ENCODE peak calls at places on chromosomes 5 and 9, in four cellular contexts. M is HCT116, I is GM12878, V is Panc1. C is an unnamed sample.

GRCh38 chr5:73067213-73067612 is 53.2 kb upstream of the TMEM171 start:
- DNase-seq in M (no peak), V (no peak), I (no peak), C (no peak)

GRCh38 chr9:97388721-97389238 is 23.1 kb upstream of the TDRD7 start:
- DNase-seq in V (no peak), M (no peak), I (peak; percentile 60), C (no peak)

GRCh38 chr9:69834056-69834455 is 13.4 kb downstream of the CFAP95 start:
- DNase-seq in V (no peak), I (no peak), M (no peak), C (no peak)

GRCh38 chr5:132777209-132778069 is at the start of gene SEPTIN8:
- DNase-seq in M (no peak), I (no peak), V (no peak), C (peak; percentile 87)

GRCh38 chr9:69157751-69158466 is 16.2 kb upstream of the TJP2 start:
- DNase-seq in I (no peak), M (no peak), V (no peak), C (no peak)

GRCh38 chr5:130796032-130796431 is 369.0 kb downstream of the HINT1 start:
- DNase-seq in M (no peak), V (no peak), I (no peak), C (no peak)

GRCh38 chr5:96344678-96345612 is 88.1 kb downstream of the PCSK1 start:
- DNase-seq in V (peak; percentile 79), I (peak; percentile 59), M (peak; percentile 54), C (peak; percentile 17)

GRCh38 chr9:79432485-79432884 is 139.3 kb upstream of the TLE4 start:
- DNase-seq in M (no peak), I (no peak), V (no peak), C (no peak)

GRCh38 chr9:21789541-21790037 is 12.8 kb upstream of the MTAP start:
- DNase-seq in V (peak; percentile 75), M (peak; percentile 92), I (peak; percentile 40), C (no peak)

GRCh38 chr5:39009280-39009679 is 64.9 kb downstream of the RICTOR start:
- DNase-seq in I (no peak), M (no peak), V (no peak), C (no peak)

GRCh38 chr9:113222482-113222841 is 1.1 kb downstream of the SLC31A1 start:
- DNase-seq in M (no peak), I (no peak), V (no peak), C (peak; percentile 77)

GRCh38 chr9:85892406-85892805 is 48.5 kb upstream of the NAA35 start:
- DNase-seq in I (no peak), V (no peak), M (no peak), C (no peak)

GRCh38 chr9:126523621-126524111 is 90.1 kb upstream of the LMX1B start:
- DNase-seq in M (no peak), I (no peak), V (no peak), C (no peak)

GRCh38 chr9:8365466-8366160 is 566.0 kb upstream of the DMAC1 start:
- DNase-seq in V (no peak), M (no peak), I (no peak), C (no peak)

GRCh38 chr5:132641241-132641723 is 16.7 kb upstream of the IL13 start:
- DNase-seq in M (no peak), I (no peak), V (no peak), C (no peak)

GRCh38 chr9:100020121-100020780 is 78.5 kb downstream of the ERP44 start:
- DNase-seq in M (no peak), V (no peak), I (no peak), C (no peak)

GRCh38 chr5:74877624-74878304 is 11.6 kb upstream of the FAM169A start:
- DNase-seq in V (no peak), M (no peak), I (no peak), C (no peak)

GRCh38 chr9:4669890-4670289 is 3.6 kb upstream of the SPATA6L start:
- DNase-seq in V (no peak), M (no peak), I (no peak), C (no peak)

GRCh38 chr5:135578685-135579341 is at the start of gene CXCL14:
- DNase-seq in M (no peak), V (no peak), I (no peak), C (no peak)

GRCh38 chr5:136137497-136138220 is 5.0 kb downstream of the SMAD5 start:
- DNase-seq in I (no peak), V (no peak), M (no peak), C (no peak)

GRCh38 chr5:135271533-135272310 is 127.3 kb downstream of the MACROH2A1 start:
- DNase-seq in M (no peak), V (no peak), I (no peak), C (peak; percentile 96)

GRCh38 chr5:9670371-9670770 is 40.2 kb upstream of the TAS2R1 start:
- DNase-seq in V (no peak), M (no peak), I (no peak), C (no peak)

GRCh38 chr5:80109549-80110478 is 74.7 kb downstream of the THBS4 start:
- DNase-seq in M (no peak), V (no peak), I (peak; percentile 52), C (no peak)

GRCh38 chr9:93713716-93714115 is 137.3 kb downstream of the PHF2 start:
- DNase-seq in I (no peak), M (no peak), V (no peak), C (no peak)

GRCh38 chr5:143019614-143020515 is 249.7 kb downstream of the ARHGAP26 start:
- DNase-seq in M (no peak), V (no peak), I (peak; percentile 96), C (no peak)

GRCh38 chr5:111411321-111411720 is 101.0 kb downstream of the STARD4 start:
- DNase-seq in V (no peak), I (no peak), M (no peak), C (no peak)
- TF ChIP-seq SIN3A in V (no peak), I (no peak), M (no peak), C (no peak)

GRCh38 chr5:87076411-87076810 is 191.3 kb upstream of the RASA1 start:
- DNase-seq in V (no peak), I (no peak), M (no peak), C (no peak)

GRCh38 chr5:87079219-87079618 is 188.5 kb upstream of the RASA1 start:
- DNase-seq in V (no peak), M (no peak), I (no peak), C (no peak)

GRCh38 chr5:87076931-87077330 is 190.8 kb upstream of the RASA1 start:
- DNase-seq in M (no peak), V (no peak), I (no peak), C (no peak)

GRCh38 chr5:87081511-87082372 is 185.9 kb upstream of the RASA1 start:
- DNase-seq in I (peak; percentile 80), V (no peak), M (no peak), C (peak; percentile 61)
- TF ChIP-seq SIN3A in I (no peak), V (no peak), M (no peak), C (no peak)

DNA sequence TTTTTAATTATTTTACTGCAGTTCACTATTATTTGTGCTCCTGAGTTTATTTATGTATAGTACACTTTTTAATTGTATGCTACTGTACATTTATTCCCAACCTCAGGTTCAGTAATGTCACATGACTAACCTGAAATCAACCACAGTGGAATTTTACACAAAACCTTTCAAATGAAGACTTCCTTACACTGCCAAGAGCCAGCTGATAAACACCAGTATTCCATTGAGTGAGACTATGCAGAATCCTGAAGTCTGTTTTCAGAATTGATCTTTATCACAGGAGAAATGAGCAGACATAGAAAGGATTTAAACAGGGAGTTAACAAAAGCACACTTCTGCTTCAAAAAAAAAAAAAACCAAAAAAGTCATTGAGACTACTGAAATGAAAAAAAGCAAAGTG is 219.5 kb downstream of the PRR16 start:
- DNase-seq in V (no peak), M (no peak), I (no peak), C (no peak)
- TF ChIP-seq SIN3A in V (no peak), M (no peak), I (no peak), C (no peak)

GRCh38 chr9:98545041-98545440 is 163.7 kb downstream of the GABBR2 start:
- DNase-seq in I (no peak), M (no peak), V (no peak), C (no peak)
- TF ChIP-seq SIN3A in I (no peak), M (no peak), V (no peak), C (no peak)

DNA sequence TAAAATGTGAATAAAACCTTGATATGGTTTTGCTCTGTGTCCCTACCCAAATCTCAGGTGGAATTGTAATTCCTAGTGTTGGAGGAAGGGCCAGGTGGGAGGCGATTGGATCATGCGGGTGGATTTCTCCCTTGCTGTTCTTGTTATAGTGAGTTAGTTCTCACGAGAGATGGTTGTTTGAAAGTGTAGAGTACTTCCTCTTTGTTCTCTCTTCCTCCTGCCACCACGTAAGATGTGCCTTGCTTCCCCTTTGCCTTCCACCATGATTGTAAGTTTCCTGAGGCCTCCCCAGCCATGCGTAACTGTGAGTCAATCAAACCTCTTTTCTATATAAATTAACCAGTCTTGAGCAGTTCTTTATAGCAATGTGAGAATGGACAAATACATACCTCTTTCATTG is 34.9 kb downstream of the TARS1 start:
- DNase-seq in I (no peak), M (no peak), V (no peak), C (no peak)
- TF ChIP-seq SIN3A in I (no peak), M (no peak), V (no peak), C (no peak)

GRCh38 chr5:994272-994607 is 14.4 kb upstream of the NKD2 start:
- DNase-seq in M (no peak), I (no peak), V (no peak), C (no peak)

GRCh38 chr5:995318-995717 is 13.3 kb upstream of the NKD2 start:
- DNase-seq in M (no peak), V (no peak), I (no peak), C (no peak)

GRCh38 chr5:997001-997474 is 11.6 kb upstream of the NKD2 start:
- DNase-seq in M (no peak), V (no peak), I (no peak), C (peak; percentile 73)

GRCh38 chr5:997711-998110 is 10.9 kb upstream of the NKD2 start:
- DNase-seq in V (no peak), M (no peak), I (no peak), C (no peak)

DNA sequence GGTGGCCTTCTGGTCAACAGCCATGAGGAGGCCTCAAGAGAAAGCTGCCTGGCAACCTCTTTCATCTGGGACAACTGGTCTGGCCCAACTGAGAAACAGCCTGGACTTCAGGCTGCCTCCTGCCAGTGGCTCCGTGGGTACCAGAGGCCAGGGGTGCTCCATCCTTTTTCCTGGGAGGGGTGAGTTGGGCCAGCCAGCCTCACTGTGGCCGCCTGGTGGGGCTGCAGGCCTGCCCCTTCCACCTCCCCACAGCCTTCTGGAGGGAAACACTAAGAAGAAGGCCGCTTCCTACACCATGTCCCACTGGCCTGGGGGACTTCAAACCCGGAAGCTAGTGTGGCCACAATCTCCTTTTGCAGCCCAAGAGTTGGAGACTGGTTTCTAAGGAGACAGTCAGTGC is 13.8 kb upstream of the NKD2 start:
- DNase-seq in M (no peak), I (no peak), V (no peak), C (no peak)
- TF ChIP-seq SIN3A in M (no peak), I (no peak), V (no peak), C (no peak)

GRCh38 chr5:122126711-122127385 is 2.5 kb upstream of the ZNF474 start:
- DNase-seq in I (no peak), V (no peak), M (no peak), C (peak; percentile 66)
- TF ChIP-seq SIN3A in I (no peak), V (no peak), M (no peak), C (no peak)

DNA sequence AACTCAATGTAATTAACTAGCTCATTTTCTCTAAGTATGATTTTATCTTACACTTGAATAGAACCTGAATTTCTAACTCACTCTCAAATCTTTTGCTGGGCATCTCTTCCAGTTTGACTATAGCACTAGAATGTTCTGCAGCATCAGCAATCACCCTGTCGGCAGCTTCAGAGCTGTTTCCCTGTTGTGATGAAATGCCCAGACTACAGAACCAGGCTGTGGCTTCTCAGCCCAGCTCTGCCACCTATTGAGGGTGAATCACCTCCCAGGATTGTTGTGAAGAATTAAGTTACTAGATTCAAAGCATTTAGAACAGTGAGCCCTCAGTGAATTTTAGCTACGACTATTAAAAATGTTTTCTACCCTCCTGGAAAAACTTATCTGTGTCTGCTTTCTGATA is 90.4 kb upstream of the ANKRD55 start:
- DNase-seq in V (no peak), I (no peak), M (no peak), C (no peak)
- TF ChIP-seq SIN3A in V (no peak), I (no peak), M (no peak), C (no peak)

C was measured in K562.